ENCODE peak calls at places on chromosomes 16 and 17, in four cellular contexts. H is sigmoid colon, M is thoracic aorta, J is IMR-90. I is an unnamed sample.

GRCh38 chr16:1940273-1941161 is 2.5 kb downstream of the MSRB1 start:
- DNase-seq in H (no peak), M (no peak), J (no peak), I (no peak)

GRCh38 chr16:2532494-2533141 is 1.4 kb upstream of the CEMP1 start:
- DNase-seq in M (no peak), H (peak), J (peak), I (no peak)

GRCh38 chr17:75909051-75909811 is 4.5 kb upstream of the MRPL38 start:
- DNase-seq in J (no peak), H (no peak), M (no peak), I (no peak)

GRCh38 chr16:78284957-78285434 is 185.5 kb downstream of the WWOX start:
- DNase-seq in J (no peak), H (no peak), M (no peak), I (no peak)

GRCh38 chr16:89035013-89035697 is 58.1 kb upstream of the CBFA2T3 start:
- DNase-seq in M (no peak), J (no peak), H (no peak), I (no peak)

GRCh38 chr17:376936-377863 is 24.6 kb upstream of the RPH3AL start:
- DNase-seq in H (no peak), J (peak), M (no peak), I (no peak)

GRCh38 chr17:73511716-73512115 is 132.5 kb downstream of the SDK2 start:
- DNase-seq in J (no peak), H (no peak), M (no peak), I (no peak)

GRCh38 chr16:2386990-2387389 is 42.3 kb upstream of the CCNF start:
- DNase-seq in H (no peak), M (no peak), J (no peak), I (no peak)

GRCh38 chr16:57807968-57808528 is 5.8 kb upstream of the KIFC3 start:
- DNase-seq in H (peak), J (peak), M (no peak), I (no peak)

GRCh38 chr17:75241143-75241430 is 20.3 kb downstream of the GGA3 start:
- DNase-seq in M (no peak), J (no peak), H (no peak), I (no peak)

GRCh38 chr17:77445908-77446535 is 305.3 kb downstream of the SEC14L1 start:
- DNase-seq in H (no peak), J (peak), M (no peak), I (no peak)

GRCh38 chr17:21007646-21008045 is 35.2 kb downstream of the USP22 start:
- DNase-seq in J (no peak), M (no peak), H (no peak), I (no peak)

GRCh38 chr16:21283521-21284289 is 5.6 kb upstream of the CRYM start:
- DNase-seq in M (no peak), J (peak), H (peak), I (no peak)

GRCh38 chr16:7013990-7014389 is 318.7 kb upstream of the RBFOX1 start:
- DNase-seq in H (no peak), M (no peak), J (peak), I (no peak)

GRCh38 chr17:2271985-2272702 is 31.4 kb downstream of the SMG6 start:
- DNase-seq in H (no peak), J (no peak), M (no peak), I (no peak)

GRCh38 chr17:652310-652709 is 62.3 kb downstream of the VPS53 start:
- DNase-seq in J (no peak), H (peak), M (no peak), I (no peak)

GRCh38 chr17:58487589-58488427 is at the start of gene HSF5:
- DNase-seq in J (no peak), M (no peak), H (no peak), I (no peak)
- H3K4me3 ChIP-seq in J (no peak), M (peak), H (peak), I (peak)

GRCh38 chr17:9205520-9206159 is 184.3 kb downstream of the NTN1 start:
- DNase-seq in H (no peak), M (no peak), J (no peak), I (no peak)
- TF ChIP-seq CTCF in H (no peak), M (no peak), J (no peak), I (no peak)

DNA sequence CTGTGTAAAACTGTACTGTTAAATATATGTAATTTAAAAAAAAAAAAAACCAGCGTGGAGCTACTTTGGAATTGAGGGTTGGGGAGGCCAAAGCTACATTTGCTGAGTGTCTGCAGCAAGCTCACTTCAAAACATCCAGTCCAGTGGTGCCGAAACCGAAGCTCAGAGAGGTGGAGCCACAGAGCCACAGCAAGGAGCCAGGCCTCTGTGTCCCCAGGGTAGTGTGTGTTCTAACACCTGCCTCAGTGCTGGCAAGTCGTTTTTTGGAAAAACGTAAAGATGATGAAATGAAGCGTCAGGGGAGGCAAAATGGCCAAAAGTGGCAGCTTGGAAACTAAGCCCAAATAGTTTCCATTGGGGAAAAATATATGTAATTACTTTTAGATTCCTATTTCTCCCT is 36.1 kb upstream of the MRC2 start:
- DNase-seq in J (no peak), M (no peak), H (no peak), I (no peak)
- H3K27ac ChIP-seq in J (no peak), M (no peak), H (no peak), I (no peak)

GRCh38 chr16:85291302-85292148 is 179.3 kb upstream of the CIBAR2 start:
- DNase-seq in M (no peak), H (peak), J (no peak), I (no peak)
- H3K4me3 ChIP-seq in M (no peak), H (no peak), J (no peak), I (no peak)

GRCh38 chr17:80284631-80285030 is 24.0 kb downstream of the RNF213 start:
- DNase-seq in H (no peak), M (no peak), J (no peak), I (no peak)
- TF ChIP-seq CTCF in H (no peak), M (no peak), J (no peak), I (no peak)

I was measured in esophagus squamous epithelium.